ENCODE peak calls at places on chromosomes 3 and 15, in ten cellular contexts. A is ascending aorta, O is body of pancreas, R is neural progenitor cell, L is esophagus muscularis mucosa, G is IMR-90, F is GM23338, P is heart right ventricle, S is uterus, X is fibroblast of lung. N is an unnamed sample. For H3K36me3, the result is how much of the 10 kb centered on the place peaks cover.

GRCh38 chr15:63043391-63044076 is 987 bp downstream of the TPM1 start:
- DNase-seq in L (no peak), R (peak), X (no peak), G (no peak), F (no peak), A (no peak), S (peak), P (peak), O (no peak), N (no peak)

GRCh38 chr3:101484805-101485620 is 28.0 kb downstream of the SENP7 start:
- DNase-seq in O (no peak), P (no peak), L (no peak), G (peak), A (no peak), R (no peak), S (no peak), X (peak), F (no peak), N (no peak)

GRCh38 chr3:53242642-53243041 is 13.2 kb downstream of the TKT start:
- DNase-seq in G (no peak), A (no peak), L (no peak), F (no peak), R (no peak), X (no peak), O (no peak), P (no peak), S (no peak), N (no peak)

GRCh38 chr3:142213298-142213697 is 12.1 kb downstream of the GK5 start:
- DNase-seq in G (no peak), R (no peak), O (no peak), X (peak), L (no peak), P (no peak), F (no peak), A (peak), S (no peak), N (no peak)

GRCh38 chr15:84840741-84841429 is 23.7 kb downstream of the ALPK3 start:
- DNase-seq in L (no peak), R (no peak), G (peak), P (peak), A (peak), O (peak), S (peak), F (no peak), X (peak), N (peak)

GRCh38 chr3:119147494-119147893 is 1.5 kb downstream of the TEX55 start:
- DNase-seq in A (no peak), O (no peak), R (no peak), G (no peak), P (no peak), L (no peak), X (no peak), F (no peak), S (no peak), N (no peak)

GRCh38 chr3:190197346-190197763 is 76.7 kb upstream of the P3H2 start:
- DNase-seq in R (peak), G (no peak), S (no peak), L (no peak), X (no peak), A (no peak), F (peak), O (no peak), P (no peak), N (no peak)

GRCh38 chr15:28107894-28108255 is 8.8 kb upstream of the OCA2 start:
- DNase-seq in F (no peak), A (no peak), S (no peak), O (no peak), P (no peak), G (no peak), X (no peak), L (no peak), R (no peak), N (no peak)

GRCh38 chr15:39153718-39154117 is 427.2 kb upstream of the THBS1 start:
- DNase-seq in O (no peak), L (no peak), R (no peak), X (peak), A (no peak), S (no peak), G (peak), F (no peak), P (no peak), N (no peak)

GRCh38 chr15:66943456-66944095 is 121.8 kb upstream of the SMAD3 start:
- DNase-seq in P (no peak), O (no peak), A (no peak), F (peak), S (no peak), G (no peak), R (peak), L (no peak), X (no peak), N (no peak)

GRCh38 chr15:33218071-33218491 is 23.6 kb upstream of the FMN1 start:
- DNase-seq in R (no peak), A (no peak), L (no peak), P (no peak), G (no peak), F (no peak), S (no peak), X (peak), O (no peak), N (no peak)

GRCh38 chr3:181609156-181609767 is 102.5 kb upstream of the SOX2 start:
- DNase-seq in G (no peak), S (no peak), O (no peak), F (peak), A (no peak), P (no peak), L (no peak), X (no peak), R (peak), N (no peak)

GRCh38 chr15:71328453-71328852 is 213.2 kb downstream of the THSD4 start:
- DNase-seq in S (no peak), X (no peak), O (no peak), F (no peak), G (no peak), P (no peak), R (no peak), A (no peak), L (no peak), N (no peak)

GRCh38 chr3:107938128-107938527 is 152.7 kb downstream of the CD47 start:
- DNase-seq in X (peak), R (peak), A (no peak), S (no peak), F (peak), O (peak), P (peak), G (peak), L (no peak), N (no peak)

GRCh38 chr3:63442918-63443317 is 164.8 kb downstream of the SYNPR start:
- DNase-seq in A (no peak), S (no peak), P (no peak), G (no peak), L (no peak), O (no peak), X (no peak), F (no peak), R (no peak), N (no peak)

GRCh38 chr3:174329321-174329720 is 529.8 kb upstream of the NAALADL2 start:
- DNase-seq in O (no peak), G (peak), P (no peak), A (no peak), R (no peak), X (peak), L (no peak), S (no peak), F (no peak), N (no peak)

DNA sequence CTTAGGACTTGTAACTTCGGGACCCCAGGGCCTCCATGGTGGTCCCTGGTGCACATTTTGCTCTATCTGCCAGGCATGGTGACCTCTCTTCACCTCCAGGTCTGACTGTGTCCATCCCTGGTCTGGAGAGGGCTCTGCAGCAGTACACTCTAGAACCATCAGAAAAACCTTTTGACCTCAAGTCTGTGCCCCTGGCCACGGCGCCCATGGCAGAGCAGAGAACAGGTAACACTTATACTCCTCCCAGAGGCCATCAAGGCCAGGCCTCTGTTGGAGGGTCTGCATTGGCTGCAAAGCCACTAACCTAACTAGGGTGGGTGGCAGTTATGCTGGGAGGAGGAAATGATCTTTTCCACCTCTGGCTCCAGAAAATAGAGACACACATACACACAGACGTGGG is 10.3 kb upstream of the HMCES start:
- DNase-seq in P (no peak), S (no peak), G (no peak), A (no peak), X (no peak), F (no peak), R (no peak), L (no peak), O (no peak), N (no peak)
- H3K36me3 ChIP-seq in P (half or more), S (under half), G (half or more), A (half or more), X (under half), F (half or more), R (under half), L (half or more), O (under half), N (half or more)

DNA sequence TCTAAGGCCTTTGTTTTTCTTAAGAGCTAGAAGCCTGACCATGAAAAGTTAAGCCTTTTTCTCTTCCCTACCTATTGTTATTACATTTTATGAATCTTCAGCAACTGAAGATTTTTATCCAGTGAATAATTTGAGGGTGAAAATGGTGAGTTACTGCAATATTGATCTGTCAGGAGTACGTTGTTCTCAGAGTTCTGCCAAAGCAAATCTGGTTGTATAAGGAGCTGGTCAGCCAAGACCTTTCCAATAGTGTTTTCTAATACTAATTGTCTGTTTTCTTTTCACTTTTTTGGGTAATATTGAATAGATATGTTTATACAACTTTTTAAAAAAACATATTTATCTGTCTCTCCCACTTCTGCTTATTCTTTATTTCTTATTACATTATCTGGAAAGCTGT is 15.0 kb downstream of the SPTSSB start:
- DNase-seq in P (no peak), L (no peak), S (no peak), G (no peak), O (no peak), X (no peak), F (no peak), R (no peak), A (no peak), N (no peak)
- TF ChIP-seq CTCF in P (no peak), L (no peak), S (no peak), G (no peak), O (no peak), X (no peak), F (no peak), R (no peak), A (no peak), N (no peak)

GRCh38 chr3:159861369-159861987 is 127.2 kb upstream of the IL12A start:
- DNase-seq in X (no peak), S (no peak), O (no peak), G (no peak), R (peak), A (no peak), F (no peak), L (peak), P (no peak), N (no peak)
- H3K27ac ChIP-seq in X (no peak), S (peak), O (no peak), G (no peak), R (no peak), A (no peak), F (no peak), L (peak), P (peak), N (no peak)

DNA sequence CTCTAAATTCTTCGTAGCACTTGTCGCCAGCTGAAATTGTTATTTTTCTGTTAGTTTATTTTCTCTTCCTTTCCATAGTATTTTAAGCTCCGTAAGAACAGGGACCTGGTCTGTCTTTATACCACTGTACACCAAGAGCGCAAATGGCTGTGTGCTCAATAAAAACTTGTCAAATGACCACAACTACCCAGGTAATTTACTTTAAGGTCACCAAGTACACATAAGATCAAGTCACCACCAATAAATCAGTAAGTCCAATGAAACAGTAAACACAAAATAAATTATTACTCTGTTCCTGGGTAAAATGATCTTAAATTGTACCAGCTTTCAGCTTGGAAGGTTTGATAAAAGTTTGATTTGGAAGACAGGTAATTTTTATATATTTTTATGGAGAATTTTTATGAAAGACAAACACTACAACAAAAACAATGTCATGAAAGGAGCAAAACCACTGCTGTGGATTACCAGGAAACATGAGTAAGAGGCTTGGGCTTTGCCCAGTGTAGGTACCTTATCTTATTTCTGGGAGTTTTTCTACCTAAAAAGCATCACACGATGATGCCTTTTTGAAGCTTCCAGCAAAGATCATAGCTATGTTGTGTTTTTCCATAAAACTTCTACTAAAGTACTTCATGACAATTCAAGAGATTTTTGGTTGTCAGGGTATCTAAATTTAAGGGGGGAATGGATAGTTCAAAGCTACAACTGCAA is 406.8 kb downstream of the SHQ1 start:
- DNase-seq in A (no peak), G (peak), F (no peak), L (no peak), R (no peak), P (no peak), S (no peak), O (no peak), X (peak), N (no peak)
- H3K36me3 ChIP-seq in A (under half), G (under half), F (under half), L (under half), R (under half), P (under half), S (under half), O (under half), X (under half), N (under half)

GRCh38 chr15:40914486-40914885 is 14.7 kb upstream of the DLL4 start:
- DNase-seq in P (no peak), L (no peak), R (no peak), A (no peak), S (no peak), X (no peak), F (peak), O (no peak), G (no peak), N (no peak)
- TF ChIP-seq CTCF in P (no peak), L (no peak), R (peak), A (no peak), S (no peak), X (no peak), F (peak), O (no peak), G (peak), N (no peak)

DNA sequence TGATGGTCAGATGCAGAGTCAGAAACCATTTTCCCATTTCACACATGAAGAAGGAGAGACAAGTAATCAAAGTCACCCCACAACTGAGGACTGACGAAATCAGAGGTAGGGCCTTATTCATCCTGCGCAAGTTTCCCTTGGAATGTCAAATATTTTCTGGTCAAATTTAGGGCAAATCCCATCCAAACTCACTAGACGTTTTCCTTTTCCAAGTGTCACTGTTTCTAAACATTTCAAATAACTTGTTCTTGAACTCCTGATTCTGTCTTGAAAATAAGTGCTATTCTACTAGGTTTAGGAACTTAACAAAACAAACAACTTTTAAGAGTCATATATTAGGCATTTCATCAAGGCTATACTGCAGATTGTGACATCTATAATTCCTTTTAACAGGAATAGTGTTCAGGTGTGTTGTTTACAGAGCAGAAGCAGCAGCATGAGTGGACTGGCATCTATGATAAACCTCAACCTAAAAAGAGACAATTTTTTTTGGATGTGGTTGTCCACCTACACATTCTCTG is 40.7 kb downstream of the SUMF1 start:
- DNase-seq in G (peak), R (no peak), A (no peak), S (no peak), F (no peak), P (no peak), X (peak), O (no peak), L (no peak), N (no peak)
- H3K27ac ChIP-seq in G (no peak), R (no peak), A (peak), S (no peak), F (no peak), P (peak), X (peak), O (no peak), L (no peak), N (peak)

DNA sequence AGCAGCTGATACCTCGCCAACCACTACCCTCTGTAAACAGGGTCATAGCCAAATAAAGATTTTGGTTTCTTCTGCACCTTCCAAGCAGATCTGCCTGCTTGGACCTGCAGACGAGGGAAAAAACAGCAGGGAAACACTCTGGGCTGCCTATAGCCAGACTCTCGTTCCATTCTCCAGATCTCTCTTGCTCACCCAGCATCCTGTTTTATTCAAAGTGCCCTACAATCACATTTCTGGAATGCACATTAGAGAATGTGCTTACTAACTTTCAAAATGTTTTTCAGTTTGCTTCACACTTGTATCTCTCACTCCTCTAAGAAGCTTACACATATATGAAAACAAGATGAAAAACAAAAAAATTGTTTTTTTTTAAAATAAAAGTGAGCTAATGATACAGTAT is 71.4 kb downstream of the MLH1 start:
- DNase-seq in O (no peak), P (no peak), F (no peak), R (no peak), A (no peak), S (no peak), L (no peak), X (peak), G (peak), N (no peak)
- H3K36me3 ChIP-seq in O (under half), P (half or more), F (under half), R (under half), A (under half), S (under half), L (half or more), X (under half), G (under half), N (under half)

GRCh38 chr3:2166552-2166951 is 67.9 kb downstream of the CNTN4 start:
- DNase-seq in X (no peak), F (peak), L (no peak), S (no peak), O (no peak), R (peak), G (no peak), P (no peak), A (no peak), N (no peak)
- TF ChIP-seq CTCF in X (no peak), F (peak), L (no peak), S (no peak), O (no peak), R (peak), G (no peak), P (peak), A (no peak), N (no peak)

DNA sequence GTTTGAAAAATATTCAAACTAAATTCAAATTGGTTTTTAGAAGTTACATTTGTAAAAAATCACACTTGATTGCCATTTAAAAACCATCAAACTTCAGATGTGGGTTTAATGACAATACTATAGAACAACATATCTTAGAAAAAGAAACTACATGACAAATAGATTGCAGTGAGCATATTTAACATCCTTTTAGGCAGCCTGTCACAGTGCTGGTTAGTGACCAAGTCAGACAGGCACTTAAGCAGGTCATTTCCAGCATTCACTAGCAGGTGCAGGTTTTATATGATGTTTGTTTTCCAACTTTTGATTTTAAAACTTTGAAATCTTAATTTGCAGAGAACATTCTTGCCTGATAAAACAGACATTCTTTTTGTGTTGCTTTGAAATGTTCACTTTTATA is 115.7 kb downstream of the MBNL1 start:
- DNase-seq in P (no peak), G (no peak), F (no peak), A (no peak), O (no peak), L (no peak), S (no peak), X (no peak), R (no peak), N (no peak)
- H3K27ac ChIP-seq in P (peak), G (no peak), F (no peak), A (peak), O (peak), L (peak), S (peak), X (no peak), R (no peak), N (peak)